ENCODE peak calls at places on chromosome 2, in four cellular contexts. Q, H, F and A are unnamed samples. For H3K9me3 and H3K4me1, the result is how much of the 10 kb centered on the place peaks cover.

GRCh38 chr2:131517106-131517831 is 10.4 kb upstream of the CCDC74A start:
- DNase-seq in H (no peak), Q (no peak), F (peak), A (no peak)

GRCh38 chr2:159617651-159618050 is 1.3 kb upstream of the BAZ2B start:
- DNase-seq in H (no peak), F (no peak), Q (no peak), A (no peak)

GRCh38 chr2:54058449-54058848 is 57.0 kb upstream of the ACYP2 start:
- DNase-seq in H (no peak), Q (no peak), F (no peak), A (no peak)

GRCh38 chr2:68878071-68878711 is 7.0 kb upstream of the BMP10 start:
- DNase-seq in F (no peak), H (no peak), Q (no peak), A (no peak)

GRCh38 chr2:218292700-218293014 is 354 bp upstream of the TMBIM1 start:
- DNase-seq in F (no peak), Q (no peak), H (no peak), A (no peak)

GRCh38 chr2:239143858-239144712 is 256.7 kb downstream of the HDAC4 start:
- DNase-seq in H (peak), F (no peak), Q (no peak), A (no peak)

GRCh38 chr2:17583166-17583565 is 42.7 kb downstream of the VSNL1 start:
- DNase-seq in F (no peak), H (no peak), Q (no peak), A (peak)

GRCh38 chr2:71926860-71927756 is 220.6 kb downstream of the CYP26B1 start:
- DNase-seq in H (no peak), Q (no peak), F (peak), A (no peak)

GRCh38 chr2:47072018-47072691 is 83.0 kb downstream of the STPG4 start:
- DNase-seq in F (peak), H (peak), Q (peak), A (peak)

GRCh38 chr2:207256476-207257207 is 90.9 kb upstream of the KLF7 start:
- DNase-seq in Q (no peak), F (no peak), H (no peak), A (no peak)

GRCh38 chr2:26399781-26400376 is 1.8 kb upstream of the DRC1 start:
- DNase-seq in Q (no peak), F (no peak), H (no peak), A (no peak)

GRCh38 chr2:1091895-1092585 is 141.4 kb downstream of the SNTG2 start:
- DNase-seq in H (no peak), Q (no peak), F (no peak), A (no peak)

GRCh38 chr2:29130295-29130694 is 15.1 kb downstream of the CLIP4 start:
- DNase-seq in H (no peak), F (no peak), Q (no peak), A (no peak)

GRCh38 chr2:44388877-44389276 is 27.1 kb downstream of the CAMKMT start:
- DNase-seq in F (no peak), H (no peak), Q (no peak), A (no peak)

GRCh38 chr2:112794131-112794733 is 9.9 kb upstream of the IL1A start:
- DNase-seq in Q (peak), H (no peak), F (no peak), A (peak)

GRCh38 chr2:67322361-67323001 is 74.7 kb upstream of the ETAA1 start:
- DNase-seq in F (no peak), H (no peak), Q (peak), A (no peak)

DNA sequence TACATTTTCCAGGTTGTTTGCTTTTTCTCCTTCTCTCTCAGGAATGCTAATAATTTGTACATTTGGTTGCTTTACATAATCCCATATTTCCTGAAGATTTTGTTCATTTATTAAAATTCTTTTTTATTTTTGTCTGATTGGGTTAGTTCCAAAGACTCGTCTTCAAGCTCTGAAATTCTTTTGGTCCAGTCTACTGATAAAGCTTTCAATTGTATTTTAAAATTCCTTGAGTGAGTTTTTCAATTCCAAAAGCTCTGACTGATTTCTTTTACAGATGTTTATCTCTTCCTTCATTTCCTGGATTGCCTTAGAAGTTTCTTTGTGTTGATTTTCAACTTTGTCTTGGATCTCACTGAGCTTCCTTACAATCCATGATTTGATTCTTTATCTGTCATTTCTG is 50.0 kb downstream of the MBOAT2 start:
- DNase-seq in Q (no peak), H (no peak), F (no peak), A (no peak)
- H3K9me3 ChIP-seq in Q (under half), H (under half), F (under half), A (under half)

GRCh38 chr2:70515938-70516337 is 37.7 kb downstream of the TGFA start:
- DNase-seq in Q (no peak), F (no peak), H (no peak), A (no peak)

GRCh38 chr2:70511986-70512729 is 41.5 kb downstream of the TGFA start:
- DNase-seq in F (no peak), H (no peak), Q (no peak), A (no peak)

GRCh38 chr2:70516596-70516995 is 37.0 kb downstream of the TGFA start:
- DNase-seq in Q (no peak), F (no peak), H (no peak), A (no peak)

GRCh38 chr2:70513751-70514150 is 39.9 kb downstream of the TGFA start:
- DNase-seq in F (no peak), Q (no peak), H (no peak), A (no peak)

GRCh38 chr2:70514612-70515055 is 39.0 kb downstream of the TGFA start:
- DNase-seq in H (peak), Q (no peak), F (peak), A (peak)
- H3K4me1 ChIP-seq in H (under half), Q (under half), F (under half), A (under half)

GRCh38 chr2:6845903-6846302 is 19.8 kb downstream of the CMPK2 start:
- DNase-seq in H (no peak), F (no peak), Q (no peak), A (no peak)

GRCh38 chr2:6846540-6846939 is 19.2 kb downstream of the CMPK2 start:
- DNase-seq in H (no peak), F (no peak), Q (no peak), A (no peak)

GRCh38 chr2:6846967-6847695 is 18.6 kb downstream of the CMPK2 start:
- DNase-seq in Q (no peak), H (no peak), F (no peak), A (no peak)

GRCh38 chr2:6841537-6842287 is 24.0 kb downstream of the CMPK2 start:
- DNase-seq in Q (no peak), F (no peak), H (no peak), A (no peak)

DNA sequence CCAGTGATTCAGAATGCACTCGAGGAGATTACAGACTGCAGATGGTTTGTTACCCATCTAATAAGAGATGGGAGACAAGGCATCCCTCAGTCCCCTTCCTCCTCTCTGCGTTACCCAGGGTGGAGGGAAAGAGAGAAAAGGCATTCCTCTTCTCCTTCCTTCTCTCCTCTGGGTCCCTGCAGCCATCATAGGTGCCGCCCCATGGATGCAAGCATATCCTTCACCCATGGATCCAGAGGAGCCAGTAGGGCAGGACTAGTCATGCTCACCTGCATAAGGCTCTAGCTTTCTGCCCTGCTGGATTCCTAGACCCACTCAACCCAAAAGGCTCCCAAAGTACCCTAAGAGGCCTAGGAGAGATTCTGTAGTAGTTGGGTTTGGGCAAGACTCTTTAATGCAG is 20.4 kb downstream of the CMPK2 start:
- DNase-seq in H (no peak), F (no peak), Q (no peak), A (no peak)
- H3K9me3 ChIP-seq in H (half or more), F (half or more), Q (under half), A (under half)

GRCh38 chr2:25313711-25314513 is 27.8 kb downstream of the DNMT3A start:
- DNase-seq in F (no peak), Q (no peak), H (peak), A (no peak)
- H3K4me1 ChIP-seq in F (under half), Q (under half), H (under half), A (under half)

DNA sequence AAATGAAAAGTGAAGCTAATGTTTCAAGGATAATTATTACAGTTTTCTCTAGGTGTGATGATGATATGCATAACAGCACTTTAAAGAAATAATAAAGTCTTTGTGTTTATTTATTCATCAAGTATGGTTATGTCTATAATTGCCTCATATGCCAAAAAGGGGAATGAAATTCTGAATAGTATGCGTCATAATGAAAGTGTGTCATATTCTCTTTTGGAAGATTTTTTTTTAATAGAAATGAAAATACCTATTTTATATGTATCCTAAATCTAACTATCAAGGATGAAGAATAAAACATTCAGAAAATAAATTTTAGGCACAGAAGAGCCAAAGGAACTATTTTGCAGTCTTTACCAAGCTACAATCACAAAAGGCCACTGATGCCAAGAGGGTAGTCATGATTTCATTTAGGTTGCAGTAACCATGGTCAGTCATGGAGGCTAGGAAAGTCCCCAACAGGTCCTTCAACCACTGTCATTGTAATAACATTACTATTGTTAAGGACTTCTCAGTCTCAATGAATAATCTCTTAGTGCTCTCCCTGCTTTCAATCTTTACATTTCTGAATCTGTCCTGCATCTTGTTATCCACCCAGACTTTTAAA is 712.5 kb downstream of the DCDC2C start:
- DNase-seq in F (no peak), H (no peak), Q (no peak), A (no peak)
- H3K9me3 ChIP-seq in F (under half), H (half or more), Q (under half), A (under half)

GRCh38 chr2:135998842-135999241 is 13.4 kb upstream of the DARS1 start:
- DNase-seq in F (no peak), Q (no peak), H (no peak), A (no peak)

GRCh38 chr2:136001147-136001546 is 15.7 kb upstream of the DARS1 start:
- DNase-seq in Q (no peak), F (no peak), H (no peak), A (no peak)

GRCh38 chr2:136000502-136000901 is 15.1 kb upstream of the DARS1 start:
- DNase-seq in Q (no peak), H (no peak), F (no peak), A (no peak)

GRCh38 chr2:135997380-135997779 is 12.0 kb upstream of the DARS1 start:
- DNase-seq in H (peak), F (peak), Q (peak), A (no peak)

GRCh38 chr2:135999899-136000298 is 14.5 kb upstream of the DARS1 start:
- DNase-seq in H (no peak), Q (no peak), F (no peak), A (no peak)
- H3K4me1 ChIP-seq in H (under half), Q (under half), F (under half), A (under half)

GRCh38 chr2:236354056-236354940 is 90.1 kb upstream of the ASB18 start:
- DNase-seq in Q (no peak), H (no peak), F (no peak), A (no peak)

GRCh38 chr2:236354973-236355595 is 90.9 kb upstream of the ASB18 start:
- DNase-seq in F (no peak), H (no peak), Q (no peak), A (no peak)

GRCh38 chr2:236352761-236353593 is 88.8 kb upstream of the ASB18 start:
- DNase-seq in F (no peak), Q (no peak), H (no peak), A (no peak)

GRCh38 chr2:236351966-236352525 is 87.8 kb upstream of the ASB18 start:
- DNase-seq in Q (no peak), F (no peak), H (no peak), A (no peak)

DNA sequence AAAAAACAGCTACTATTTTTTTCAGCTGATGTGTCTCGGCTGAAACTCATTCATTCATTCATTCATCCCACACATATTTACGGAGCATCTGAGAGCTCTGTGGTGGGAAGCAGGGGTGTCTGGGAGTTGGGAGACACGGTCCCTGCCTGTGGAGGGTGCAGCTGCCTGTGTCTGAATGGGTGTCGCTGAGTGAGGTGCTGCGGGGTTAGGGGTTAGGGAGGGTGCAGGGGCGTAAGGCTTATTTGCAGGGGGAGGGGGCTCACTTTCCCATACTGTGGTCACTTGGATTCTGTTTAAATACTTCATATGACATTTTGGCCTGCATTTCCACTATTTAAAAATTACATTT is 89.4 kb upstream of the ASB18 start:
- DNase-seq in H (no peak), Q (no peak), F (no peak), A (no peak)
- H3K9me3 ChIP-seq in H (under half), Q (under half), F (under half), A (under half)